ENCODE peak calls at places on chromosomes 7 and 10, in four cellular contexts. Z is HEK293T, P is IMR-90, H is K562. W is an unnamed sample.

GRCh38 chr7:119256001-119256400 is 1017.0 kb upstream of the KCND2 start:
- DNase-seq in Z (no peak), P (no peak), H (no peak), W (no peak)

GRCh38 chr7:47893238-47893637 is 55.0 kb downstream of the PKD1L1 start:
- DNase-seq in Z (peak), P (no peak), H (peak), W (peak)

GRCh38 chr7:120550494-120551048 is 277.6 kb downstream of the KCND2 start:
- DNase-seq in Z (no peak), P (no peak), H (no peak), W (no peak)

GRCh38 chr7:13181221-13181620 is 493.8 kb downstream of the ARL4A start:
- DNase-seq in Z (no peak), P (peak), H (no peak), W (no peak)

GRCh38 chr10:71337219-71337625 is 18.2 kb downstream of the SLC29A3 start:
- DNase-seq in Z (no peak), P (no peak), H (no peak), W (no peak)

GRCh38 chr10:82497451-82497850 is 622.5 kb downstream of the NRG3 start:
- DNase-seq in Z (no peak), P (no peak), H (no peak), W (no peak)

GRCh38 chr10:7314068-7314646 is 96.7 kb downstream of the SFMBT2 start:
- DNase-seq in Z (no peak), P (no peak), H (peak), W (no peak)

GRCh38 chr7:105521027-105521730 is 892 bp downstream of the PUS7 start:
- DNase-seq in Z (peak), P (peak), H (peak), W (peak)

GRCh38 chr10:35276918-35277317 is 59.4 kb upstream of the CCNY start:
- DNase-seq in Z (no peak), P (no peak), H (no peak), W (no peak)

GRCh38 chr10:35270100-35270499 is 66.2 kb upstream of the CCNY start:
- DNase-seq in Z (no peak), P (peak), H (peak), W (no peak)

GRCh38 chr10:35268791-35269257 is 67.5 kb upstream of the CCNY start:
- DNase-seq in Z (no peak), P (no peak), H (peak), W (no peak)

GRCh38 chr10:35271086-35271834 is 65.0 kb upstream of the CCNY start:
- DNase-seq in Z (no peak), P (no peak), H (no peak), W (no peak)

GRCh38 chr10:35274511-35275060 is 61.7 kb upstream of the CCNY start:
- DNase-seq in Z (no peak), P (no peak), H (no peak), W (no peak)
- TF ChIP-seq BHLHE40 in Z (no peak), P (no peak), H (no peak), W (no peak)

DNA sequence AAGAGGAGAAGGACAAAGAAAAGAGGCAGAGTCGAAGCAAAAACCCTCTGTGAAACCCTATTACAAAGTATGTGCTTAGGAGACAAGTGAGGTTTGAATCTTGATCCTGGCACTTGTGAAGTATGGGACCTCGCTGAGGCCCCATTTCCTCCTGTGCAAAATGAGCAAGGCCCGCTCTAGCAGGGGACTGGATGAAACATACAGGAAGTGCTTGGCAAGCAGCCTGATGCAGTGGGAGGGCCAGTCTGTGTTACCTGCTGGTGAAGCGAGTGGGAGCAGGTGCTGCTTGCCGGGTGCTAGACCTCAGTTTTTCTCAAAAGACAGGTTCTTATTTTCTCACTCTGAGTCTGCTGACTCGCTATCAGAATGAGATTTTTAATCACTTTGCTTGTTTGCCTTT is 150.4 kb downstream of the JCAD start:
- DNase-seq in Z (no peak), P (no peak), H (no peak), W (no peak)
- TF ChIP-seq BHLHE40 in Z (no peak), P (no peak), H (no peak), W (no peak)

GRCh38 chr7:104328308-104328969 is at the start of gene LHFPL3:
- DNase-seq in Z (no peak), P (no peak), H (no peak), W (no peak)
- TF ChIP-seq BHLHE40 in Z (no peak), P (no peak), H (no peak), W (no peak)

DNA sequence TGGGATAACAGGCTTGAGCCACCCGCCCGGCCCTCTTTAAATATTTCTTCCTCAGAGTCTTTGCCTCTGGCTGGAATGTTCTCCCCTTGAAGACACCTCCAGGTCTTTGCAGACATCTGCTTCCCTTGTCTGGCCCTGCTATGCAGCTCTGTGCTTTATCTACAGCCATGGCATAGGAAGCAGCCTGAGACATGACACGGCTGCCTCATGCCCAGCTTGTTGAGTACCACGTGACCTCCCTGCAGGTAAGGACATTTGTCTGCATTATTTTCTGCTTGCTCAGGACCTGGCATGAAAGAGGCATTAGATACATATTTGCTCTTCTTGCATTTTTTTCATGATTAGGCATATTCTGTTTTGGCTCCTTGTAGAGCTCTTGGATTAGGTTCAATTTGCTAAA is 113.8 kb upstream of the KLF6 start:
- DNase-seq in Z (no peak), P (no peak), H (no peak), W (no peak)
- TF ChIP-seq BHLHE40 in Z (no peak), P (no peak), H (no peak), W (no peak)

DNA sequence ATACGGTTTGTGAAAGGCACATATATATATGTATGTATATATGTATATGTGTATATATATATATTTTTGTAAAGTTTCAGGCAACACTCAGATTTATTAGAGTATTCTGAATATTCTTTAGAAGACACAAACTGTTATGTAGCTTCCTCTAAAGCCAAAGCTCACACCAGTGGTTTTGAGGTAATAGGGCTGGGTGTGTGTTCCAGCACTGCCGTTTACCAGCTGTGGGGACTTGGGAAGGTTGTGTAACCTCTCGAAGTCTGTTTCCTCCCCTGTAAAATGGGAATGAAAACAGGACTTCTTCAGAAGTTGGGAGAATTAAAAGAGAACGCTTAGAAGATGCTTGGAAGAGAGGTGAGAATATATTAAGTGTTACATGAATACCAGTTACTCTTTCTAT is 94.8 kb downstream of the PRPF18 start:
- DNase-seq in Z (no peak), P (no peak), H (no peak), W (no peak)
- TF ChIP-seq BHLHE40 in Z (no peak), P (no peak), H (no peak), W (no peak)

DNA sequence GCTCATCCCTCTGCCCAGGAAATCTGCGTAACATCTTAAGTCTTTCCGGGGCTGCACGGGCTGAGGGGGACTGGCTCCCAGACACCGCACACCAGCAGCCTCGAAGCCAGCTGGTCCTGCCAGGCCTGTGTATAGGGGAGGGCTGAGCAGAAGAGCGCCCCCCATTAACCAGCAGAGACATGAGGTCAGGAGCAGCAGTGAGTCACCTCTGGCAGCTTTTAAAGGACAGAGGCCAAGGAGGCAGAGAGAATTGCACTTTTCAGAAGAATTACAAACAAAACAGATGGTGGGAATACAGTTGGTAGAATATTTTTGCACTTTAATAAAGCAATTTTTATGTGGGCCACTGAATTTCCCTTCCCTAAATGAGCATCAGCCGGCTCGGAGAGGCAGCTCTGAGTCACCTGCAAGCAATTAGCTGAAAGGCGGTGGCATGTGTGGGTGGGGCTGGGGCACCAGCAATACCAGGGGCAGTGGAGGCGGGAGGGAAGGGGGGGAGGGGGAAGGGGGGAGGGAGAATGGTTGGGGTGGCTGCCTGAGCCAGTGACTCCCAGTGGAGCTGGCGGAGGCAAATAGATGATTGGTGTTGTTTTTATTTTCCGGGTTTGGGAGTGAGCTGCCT is 39.1 kb downstream of the GOLGA7B start:
- DNase-seq in Z (no peak), P (peak), H (peak), W (peak)
- TF ChIP-seq BHLHE40 in Z (no peak), P (no peak), H (peak), W (no peak)